ENCODE peak calls at places on chromosome 6, in five cellular contexts. I, J, E, C and D are unnamed samples.
A peak's percentile ranks its signal among the peaks of the same experiment; 100 is the strongest.

GRCh38 chr6:118780728-118781127 is 113.2 kb upstream of the ASF1A start:
- DNase-seq in C (no peak), J (no peak), E (no peak), I (no peak), D (peak; percentile 12)

GRCh38 chr6:156807028-156807427 is 29.9 kb downstream of the ARID1B start:
- DNase-seq in C (no peak), E (no peak), I (no peak), J (no peak), D (peak; percentile 35)

GRCh38 chr6:119349341-119350201 is at the start of gene MAN1A1:
- DNase-seq in I (peak; percentile 96), J (peak; percentile 89), E (peak; percentile 72), C (peak; percentile 99), D (peak; percentile 78)

GRCh38 chr6:110528051-110528929 is 51.9 kb upstream of the SLC22A16 start:
- DNase-seq in J (peak; percentile 65), E (peak; percentile 90), I (peak; percentile 71), C (peak; percentile 59), D (peak; percentile 85)

GRCh38 chr6:106225581-106225980 is 100.0 kb downstream of the ATG5 start:
- DNase-seq in C (no peak), J (no peak), E (no peak), I (no peak), D (no peak)

GRCh38 chr6:108666656-108667260 is 106.0 kb downstream of the FOXO3 start:
- DNase-seq in I (no peak), E (no peak), J (no peak), C (no peak), D (no peak)

GRCh38 chr6:36627801-36628246 is 33.7 kb downstream of the SRSF3 start:
- DNase-seq in E (peak; percentile 87), J (no peak), C (no peak), I (no peak), D (peak; percentile 97)

GRCh38 chr6:35327349-35328027 is 14.9 kb upstream of the PPARD start:
- DNase-seq in J (peak; percentile 80), C (peak; percentile 69), E (peak; percentile 46), I (peak; percentile 90), D (peak; percentile 58)

GRCh38 chr6:72552938-72553337 is 68.9 kb upstream of the KCNQ5 start:
- DNase-seq in I (no peak), J (no peak), E (peak; percentile 74), C (no peak), D (peak; percentile 41)

GRCh38 chr6:16371401-16371800 is 133.0 kb downstream of the GMPR start:
- DNase-seq in J (no peak), I (no peak), E (no peak), C (no peak), D (no peak)

GRCh38 chr6:170227521-170227983 is 63.3 kb downstream of the DLL1 start:
- DNase-seq in I (no peak), C (peak; percentile 58), J (no peak), E (no peak), D (no peak)

GRCh38 chr6:127404133-127404532 is 55.1 kb downstream of the KIAA0408 start:
- DNase-seq in E (no peak), I (no peak), C (no peak), J (peak; percentile 55), D (no peak)

GRCh38 chr6:115896538-115897129 is 164.1 kb downstream of the FRK start:
- DNase-seq in I (no peak), E (peak; percentile 37), J (peak; percentile 22), C (peak; percentile 58), D (peak; percentile 35)

GRCh38 chr6:159931112-159931511 is 37.8 kb upstream of the IGF2R start:
- DNase-seq in C (no peak), E (no peak), I (no peak), J (no peak), D (no peak)

GRCh38 chr6:138772596-138773176 is 883 bp upstream of the CCDC28A start:
- DNase-seq in I (no peak), C (peak; percentile 20), E (no peak), J (no peak), D (no peak)

GRCh38 chr6:29414588-29414987 is at the start of gene OR12D1:
- DNase-seq in E (no peak), C (no peak), I (no peak), J (no peak), D (no peak)

GRCh38 chr6:43092635-43093034 is 16.5 kb downstream of the PTK7 start:
- DNase-seq in I (no peak), E (no peak), J (no peak), C (no peak), D (no peak)

GRCh38 chr6:125985967-125986294 is 409 bp upstream of the TRMT11 start:
- DNase-seq in C (no peak), J (no peak), E (peak; percentile 18), I (no peak), D (no peak)

GRCh38 chr6:154106251-154106650 is 67.2 kb downstream of the OPRM1 start:
- DNase-seq in I (no peak), E (no peak), J (no peak), C (no peak), D (no peak)

GRCh38 chr6:19312291-19312978 is 524.7 kb upstream of the ID4 start:
- DNase-seq in J (no peak), C (no peak), I (peak; percentile 92), E (no peak), D (no peak)

GRCh38 chr6:46491201-46491788 is at the start of gene RCAN2:
- DNase-seq in E (peak; percentile 40), J (peak; percentile 68), C (peak; percentile 63), I (peak; percentile 94), D (peak; percentile 15)

GRCh38 chr6:139881728-139882211 is 507.3 kb upstream of the CITED2 start:
- DNase-seq in C (peak; percentile 51), E (no peak), I (peak; percentile 79), J (peak; percentile 74), D (peak; percentile 55)

GRCh38 chr6:107320126-107320525 is 139.2 kb downstream of the PDSS2 start:
- DNase-seq in C (no peak), E (peak; percentile 56), J (no peak), I (no peak), D (peak; percentile 45)

GRCh38 chr6:6890400-6890858 is 217.3 kb upstream of the RREB1 start:
- DNase-seq in E (no peak), I (peak; percentile 84), C (peak; percentile 32), J (no peak), D (peak; percentile 19)

GRCh38 chr6:159988983-159989454 is 20.1 kb downstream of the IGF2R start:
- DNase-seq in E (peak; percentile 24), C (no peak), I (no peak), J (no peak), D (peak; percentile 55)

GRCh38 chr6:128118401-128118800 is 217.5 kb upstream of the THEMIS start:
- DNase-seq in E (peak; percentile 82), J (no peak), C (no peak), I (no peak), D (peak; percentile 42)

GRCh38 chr6:158143700-158144099 is 24.4 kb downstream of the SERAC1 start:
- DNase-seq in J (peak; percentile 42), E (peak; percentile 51), C (no peak), I (peak; percentile 71), D (peak; percentile 32)

GRCh38 chr6:111769365-111770127 is 103.7 kb downstream of the FYN start:
- DNase-seq in C (no peak), I (no peak), E (no peak), J (peak; percentile 83), D (no peak)

GRCh38 chr6:35046862-35047261 is 94.3 kb downstream of the TCP11 start:
- DNase-seq in J (no peak), I (no peak), C (no peak), E (no peak), D (no peak)

GRCh38 chr6:16901777-16902176 is 140.5 kb upstream of the ATXN1 start:
- DNase-seq in J (no peak), E (peak; percentile 79), C (peak; percentile 6), I (no peak), D (peak; percentile 74)

GRCh38 chr6:88044530-88044929 is 3.1 kb upstream of the SPACA1 start:
- DNase-seq in J (no peak), C (no peak), I (no peak), E (no peak), D (no peak)

GRCh38 chr6:11036977-11037430 is 7.1 kb downstream of the ELOVL2 start:
- DNase-seq in C (no peak), J (no peak), E (no peak), I (no peak), D (no peak)

GRCh38 chr6:143336446-143337152 is 113.9 kb downstream of the ADAT2 start:
- DNase-seq in I (no peak), J (no peak), C (no peak), E (peak; percentile 50), D (peak; percentile 63)
- H3K4me3 ChIP-seq in I (no peak overlapping the region), J (no peak overlapping the region), C (no peak overlapping the region), E (no peak overlapping the region), D (no peak overlapping the region)

GRCh38 chr6:39867592-39867991 is 66.7 kb downstream of the MOCS1 start:
- DNase-seq in E (no peak), J (no peak), I (peak; percentile 84), C (no peak), D (no peak)
- TF ChIP-seq CTCF in E (no peak), J (no peak), I (peak; percentile 76), C (no peak), D (no peak)

GRCh38 chr6:53635322-53635721 is 30.2 kb downstream of the KLHL31 start:
- DNase-seq in I (no peak), E (no peak), C (no peak), J (no peak), D (peak; percentile 28)
- H3K4me3 ChIP-seq in I (no peak overlapping the region), E (no peak overlapping the region), C (no peak overlapping the region), J (no peak overlapping the region), D (no peak overlapping the region)

GRCh38 chr6:168851460-168852103 is 402.1 kb downstream of the THBS2 start:
- DNase-seq in J (peak; percentile 6), C (no peak), I (no peak), E (peak; percentile 8), D (peak; percentile 32)

GRCh38 chr6:168849459-168849858 is 404.2 kb downstream of the THBS2 start:
- DNase-seq in C (no peak), I (no peak), J (no peak), E (no peak), D (no peak)

GRCh38 chr6:168848797-168849196 is 404.8 kb downstream of the THBS2 start:
- DNase-seq in I (no peak), J (no peak), E (no peak), C (no peak), D (no peak)

GRCh38 chr6:168852336-168852884 is 401.2 kb downstream of the THBS2 start:
- DNase-seq in C (no peak), E (peak; percentile 10), I (no peak), J (no peak), D (no peak)
- TF ChIP-seq CTCF in C (no peak), E (no peak), I (no peak), J (no peak), D (no peak)